ENCODE peak calls at places on chromosomes 7 and 10, in seven cellular contexts. One of them, this sample, is unnamed.

GRCh38 chr7:38699481-38699880 is 68.3 kb upstream of the AMPH start:
- DNase-seq in adrenal gland: no peak
- DNase-seq in GM13977: no peak
- DNase-seq in suprapubic skin: no peak
- DNase-seq in Calu3: no peak
- DNase-seq in nephron progenitor cell: no peak
- DNase-seq in activated B cell treated with CpG ODN at 0.5 μM for 24 hours: no peak
- DNase-seq in this sample: no peak

GRCh38 chr7:112064627-112065385 is 141.4 kb downstream of the DOCK4 start:
- DNase-seq in adrenal gland: no peak
- DNase-seq in GM13977: no peak
- DNase-seq in suprapubic skin: no peak
- DNase-seq in Calu3: no peak
- DNase-seq in nephron progenitor cell: no peak
- DNase-seq in activated B cell treated with CpG ODN at 0.5 μM for 24 hours: no peak
- DNase-seq in this sample: no peak

GRCh38 chr10:33334839-33335549 is 527 bp upstream of the NRP1 start:
- DNase-seq in adrenal gland: peak
- DNase-seq in GM13977: peak
- DNase-seq in suprapubic skin: peak
- DNase-seq in Calu3: peak
- DNase-seq in nephron progenitor cell: peak
- DNase-seq in activated B cell treated with CpG ODN at 0.5 μM for 24 hours: no peak
- DNase-seq in this sample: peak

GRCh38 chr10:79927111-79927828 is 21.6 kb downstream of the SFTPD start:
- DNase-seq in adrenal gland: no peak
- DNase-seq in GM13977: no peak
- DNase-seq in suprapubic skin: no peak
- DNase-seq in Calu3: no peak
- DNase-seq in nephron progenitor cell: no peak
- DNase-seq in activated B cell treated with CpG ODN at 0.5 μM for 24 hours: no peak
- DNase-seq in this sample: no peak

GRCh38 chr7:92644406-92645113 is 54.4 kb upstream of the FAM133B start:
- DNase-seq in adrenal gland: no peak
- DNase-seq in GM13977: no peak
- DNase-seq in suprapubic skin: no peak
- DNase-seq in Calu3: no peak
- DNase-seq in nephron progenitor cell: no peak
- DNase-seq in activated B cell treated with CpG ODN at 0.5 μM for 24 hours: no peak
- DNase-seq in this sample: no peak

GRCh38 chr7:41107330-41107937 is 595.5 kb downstream of the INHBA start:
- DNase-seq in adrenal gland: no peak
- DNase-seq in GM13977: no peak
- DNase-seq in suprapubic skin: peak
- DNase-seq in Calu3: peak
- DNase-seq in nephron progenitor cell: no peak
- DNase-seq in activated B cell treated with CpG ODN at 0.5 μM for 24 hours: no peak
- DNase-seq in this sample: no peak

GRCh38 chr10:43128958-43129706 is 9.1 kb upstream of the CSGALNACT2 start:
- DNase-seq in adrenal gland: no peak
- DNase-seq in GM13977: peak
- DNase-seq in suprapubic skin: no peak
- DNase-seq in Calu3: no peak
- DNase-seq in nephron progenitor cell: no peak
- DNase-seq in activated B cell treated with CpG ODN at 0.5 μM for 24 hours: no peak
- DNase-seq in this sample: peak

GRCh38 chr7:33485746-33486491 is 356.6 kb downstream of the BBS9 start:
- DNase-seq in adrenal gland: no peak
- DNase-seq in GM13977: no peak
- DNase-seq in suprapubic skin: no peak
- DNase-seq in Calu3: no peak
- DNase-seq in nephron progenitor cell: no peak
- DNase-seq in activated B cell treated with CpG ODN at 0.5 μM for 24 hours: no peak
- DNase-seq in this sample: no peak

GRCh38 chr10:110500515-110500905 is 2.8 kb downstream of the DUSP5 start:
- DNase-seq in adrenal gland: no peak
- DNase-seq in GM13977: no peak
- DNase-seq in suprapubic skin: no peak
- DNase-seq in Calu3: no peak
- DNase-seq in nephron progenitor cell: no peak
- DNase-seq in activated B cell treated with CpG ODN at 0.5 μM for 24 hours: no peak
- DNase-seq in this sample: no peak

GRCh38 chr7:13049946-13050345 is 362.5 kb downstream of the ARL4A start:
- DNase-seq in adrenal gland: no peak
- DNase-seq in GM13977: no peak
- DNase-seq in suprapubic skin: no peak
- DNase-seq in Calu3: no peak
- DNase-seq in nephron progenitor cell: no peak
- DNase-seq in activated B cell treated with CpG ODN at 0.5 μM for 24 hours: no peak
- DNase-seq in this sample: no peak

GRCh38 chr10:13717571-13717935 is 130.8 kb downstream of the PRPF18 start:
- DNase-seq in adrenal gland: no peak
- DNase-seq in GM13977: no peak
- DNase-seq in suprapubic skin: no peak
- DNase-seq in Calu3: no peak
- DNase-seq in nephron progenitor cell: no peak
- DNase-seq in activated B cell treated with CpG ODN at 0.5 μM for 24 hours: no peak
- DNase-seq in this sample: no peak

GRCh38 chr10:113142601-113143000 is 192.6 kb downstream of the TCF7L2 start:
- DNase-seq in adrenal gland: no peak
- DNase-seq in GM13977: no peak
- DNase-seq in suprapubic skin: no peak
- DNase-seq in Calu3: no peak
- DNase-seq in nephron progenitor cell: no peak
- DNase-seq in activated B cell treated with CpG ODN at 0.5 μM for 24 hours: no peak
- DNase-seq in this sample: no peak

GRCh38 chr10:17655567-17656146 is 11.7 kb downstream of the STAM start:
- DNase-seq in adrenal gland: no peak
- DNase-seq in GM13977: peak
- DNase-seq in suprapubic skin: no peak
- DNase-seq in Calu3: peak
- DNase-seq in nephron progenitor cell: no peak
- DNase-seq in activated B cell treated with CpG ODN at 0.5 μM for 24 hours: no peak
- DNase-seq in this sample: no peak

GRCh38 chr7:29274156-29275017 is 79.8 kb downstream of the CHN2 start:
- DNase-seq in adrenal gland: no peak
- DNase-seq in GM13977: no peak
- DNase-seq in suprapubic skin: no peak
- DNase-seq in Calu3: no peak
- DNase-seq in nephron progenitor cell: no peak
- DNase-seq in activated B cell treated with CpG ODN at 0.5 μM for 24 hours: no peak
- DNase-seq in this sample: no peak

GRCh38 chr10:15141136-15142067 is 27.1 kb downstream of the NMT2 start:
- DNase-seq in adrenal gland: no peak
- DNase-seq in GM13977: peak
- DNase-seq in suprapubic skin: no peak
- DNase-seq in Calu3: no peak
- DNase-seq in nephron progenitor cell: no peak
- DNase-seq in activated B cell treated with CpG ODN at 0.5 μM for 24 hours: peak
- DNase-seq in this sample: no peak

GRCh38 chr10:43707755-43708154 is 59.1 kb upstream of the ZNF32 start:
- DNase-seq in adrenal gland: no peak
- DNase-seq in GM13977: no peak
- DNase-seq in suprapubic skin: no peak
- DNase-seq in Calu3: no peak
- DNase-seq in nephron progenitor cell: peak
- DNase-seq in activated B cell treated with CpG ODN at 0.5 μM for 24 hours: no peak
- DNase-seq in this sample: no peak

DNA sequence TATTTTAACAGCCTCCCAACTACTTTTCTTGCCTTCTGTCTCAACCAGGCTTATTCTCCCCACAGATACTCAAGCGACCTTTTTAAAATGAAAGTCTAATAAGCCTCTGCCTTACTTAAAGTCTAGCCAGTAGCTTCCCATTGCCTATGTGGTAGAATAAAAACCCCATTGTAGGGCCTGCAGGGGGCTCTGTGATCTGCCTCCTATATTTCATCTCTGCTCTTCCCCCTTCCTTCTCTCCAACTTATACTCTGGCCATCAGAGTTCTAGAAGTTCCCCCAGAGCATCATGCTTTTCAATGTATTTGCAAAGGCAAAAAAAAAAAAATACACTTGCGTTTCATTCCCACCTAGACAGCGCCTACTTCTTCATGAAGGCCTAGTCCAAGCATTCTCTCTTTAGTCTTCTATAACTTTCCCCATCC is 167.7 kb upstream of the ADO start:
- DNase-seq in adrenal gland: no peak
- DNase-seq in GM13977: no peak
- DNase-seq in suprapubic skin: no peak
- DNase-seq in Calu3: peak
- DNase-seq in nephron progenitor cell: no peak
- DNase-seq in activated B cell treated with CpG ODN at 0.5 μM for 24 hours: no peak
- DNase-seq in this sample: no peak
- TF ChIP-seq CTCF in adrenal gland: no peak
- TF ChIP-seq CTCF in GM13977: peak
- TF ChIP-seq CTCF in suprapubic skin: no peak
- TF ChIP-seq CTCF in Calu3: no peak
- TF ChIP-seq CTCF in nephron progenitor cell: no peak
- TF ChIP-seq CTCF in activated B cell treated with CpG ODN at 0.5 μM for 24 hours: no peak
- TF ChIP-seq CTCF in this sample: no peak

DNA sequence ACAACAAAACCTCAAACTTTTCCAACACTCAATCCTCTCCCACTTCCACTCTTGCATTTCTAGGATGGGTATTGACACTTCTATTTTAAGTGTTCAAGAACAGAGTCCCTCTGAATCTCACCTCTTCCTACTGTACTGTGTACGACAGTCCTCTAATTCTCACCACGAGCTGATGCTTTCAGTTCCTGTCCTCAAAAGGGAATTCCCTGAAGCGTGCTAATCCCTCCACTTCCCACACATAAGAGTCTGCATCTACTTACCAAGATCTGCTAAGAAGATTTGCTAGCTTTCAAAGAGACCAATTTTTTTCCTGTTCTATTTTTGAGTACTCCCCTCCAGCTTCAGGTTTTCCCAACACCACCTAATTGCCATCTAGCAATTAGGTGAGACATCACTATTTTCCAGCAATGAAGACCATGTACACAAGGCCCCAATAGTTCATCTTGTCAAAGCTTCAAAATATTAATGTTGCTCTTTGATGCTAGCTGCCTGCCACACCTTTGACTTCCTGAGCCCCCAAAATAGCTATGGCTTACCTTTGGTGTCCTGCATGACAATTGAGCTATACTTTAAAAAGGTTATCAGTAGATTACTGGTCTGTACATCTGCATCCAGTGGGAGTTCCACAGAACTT is 54.4 kb downstream of the ARMH3 start:
- DNase-seq in adrenal gland: no peak
- DNase-seq in GM13977: peak
- DNase-seq in suprapubic skin: no peak
- DNase-seq in Calu3: no peak
- DNase-seq in nephron progenitor cell: no peak
- DNase-seq in activated B cell treated with CpG ODN at 0.5 μM for 24 hours: no peak
- DNase-seq in this sample: no peak
- TF ChIP-seq CTCF in adrenal gland: no peak
- TF ChIP-seq CTCF in GM13977: no peak
- TF ChIP-seq CTCF in suprapubic skin: no peak
- TF ChIP-seq CTCF in Calu3: no peak
- TF ChIP-seq CTCF in nephron progenitor cell: no peak
- TF ChIP-seq CTCF in activated B cell treated with CpG ODN at 0.5 μM for 24 hours: no peak
- TF ChIP-seq CTCF in this sample: no peak

GRCh38 chr10:86945361-86946214 is 11.8 kb downstream of the MMRN2 start:
- DNase-seq in adrenal gland: no peak
- DNase-seq in GM13977: no peak
- DNase-seq in suprapubic skin: peak
- DNase-seq in Calu3: peak
- DNase-seq in nephron progenitor cell: peak
- DNase-seq in activated B cell treated with CpG ODN at 0.5 μM for 24 hours: no peak
- DNase-seq in this sample: no peak
- TF ChIP-seq CTCF in adrenal gland: no peak
- TF ChIP-seq CTCF in GM13977: no peak
- TF ChIP-seq CTCF in suprapubic skin: no peak
- TF ChIP-seq CTCF in Calu3: no peak
- TF ChIP-seq CTCF in nephron progenitor cell: peak
- TF ChIP-seq CTCF in activated B cell treated with CpG ODN at 0.5 μM for 24 hours: no peak
- TF ChIP-seq CTCF in this sample: no peak

DNA sequence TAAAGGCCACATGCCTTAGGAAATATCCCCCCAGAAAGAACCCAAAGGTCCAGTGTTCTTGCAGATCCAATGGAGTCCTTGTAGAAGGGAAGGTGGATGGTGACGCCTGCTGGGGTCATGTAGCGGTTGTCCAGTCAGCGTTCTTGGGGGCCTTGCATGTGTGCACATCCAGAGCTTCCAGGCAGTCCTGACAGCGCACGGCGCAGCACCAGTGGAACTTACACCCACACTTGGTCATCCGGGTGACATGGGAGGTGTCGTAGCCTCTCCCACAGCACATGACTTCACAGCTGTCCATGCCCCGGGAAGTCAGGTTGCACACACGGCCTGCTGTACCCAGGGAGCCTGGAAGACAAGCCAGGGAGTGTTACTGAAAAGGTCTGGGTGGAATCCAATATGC is 44.8 kb downstream of the WNT2 start:
- DNase-seq in adrenal gland: no peak
- DNase-seq in GM13977: no peak
- DNase-seq in suprapubic skin: no peak
- DNase-seq in Calu3: no peak
- DNase-seq in nephron progenitor cell: no peak
- DNase-seq in activated B cell treated with CpG ODN at 0.5 μM for 24 hours: no peak
- DNase-seq in this sample: no peak
- TF ChIP-seq CTCF in adrenal gland: no peak
- TF ChIP-seq CTCF in GM13977: no peak
- TF ChIP-seq CTCF in suprapubic skin: no peak
- TF ChIP-seq CTCF in Calu3: no peak
- TF ChIP-seq CTCF in nephron progenitor cell: no peak
- TF ChIP-seq CTCF in activated B cell treated with CpG ODN at 0.5 μM for 24 hours: no peak
- TF ChIP-seq CTCF in this sample: no peak

DNA sequence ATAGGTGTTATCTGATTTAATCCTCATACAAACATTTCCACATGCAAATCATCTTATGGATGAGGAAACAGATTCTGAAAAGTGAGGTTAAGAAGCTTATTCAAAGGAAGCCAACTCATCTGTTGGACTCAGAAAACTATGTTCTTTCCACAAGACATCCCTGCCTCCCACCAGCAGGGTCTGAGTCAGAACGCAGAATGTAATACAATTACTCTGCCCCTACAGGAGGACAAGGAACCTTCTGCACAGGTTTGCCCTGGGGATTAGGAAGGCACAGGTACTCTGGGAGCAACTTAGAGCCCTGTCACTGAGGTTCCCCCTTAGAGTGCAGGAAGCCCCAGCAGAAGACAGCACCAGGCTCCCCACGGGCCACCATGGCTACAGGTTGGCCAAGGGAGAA is 255.7 kb downstream of the TNS3 start:
- DNase-seq in adrenal gland: no peak
- DNase-seq in GM13977: no peak
- DNase-seq in suprapubic skin: no peak
- DNase-seq in Calu3: no peak
- DNase-seq in nephron progenitor cell: no peak
- DNase-seq in activated B cell treated with CpG ODN at 0.5 μM for 24 hours: no peak
- DNase-seq in this sample: no peak
- TF ChIP-seq CTCF in adrenal gland: no peak
- TF ChIP-seq CTCF in GM13977: no peak
- TF ChIP-seq CTCF in suprapubic skin: no peak
- TF ChIP-seq CTCF in Calu3: peak
- TF ChIP-seq CTCF in nephron progenitor cell: no peak
- TF ChIP-seq CTCF in activated B cell treated with CpG ODN at 0.5 μM for 24 hours: no peak
- TF ChIP-seq CTCF in this sample: no peak

DNA sequence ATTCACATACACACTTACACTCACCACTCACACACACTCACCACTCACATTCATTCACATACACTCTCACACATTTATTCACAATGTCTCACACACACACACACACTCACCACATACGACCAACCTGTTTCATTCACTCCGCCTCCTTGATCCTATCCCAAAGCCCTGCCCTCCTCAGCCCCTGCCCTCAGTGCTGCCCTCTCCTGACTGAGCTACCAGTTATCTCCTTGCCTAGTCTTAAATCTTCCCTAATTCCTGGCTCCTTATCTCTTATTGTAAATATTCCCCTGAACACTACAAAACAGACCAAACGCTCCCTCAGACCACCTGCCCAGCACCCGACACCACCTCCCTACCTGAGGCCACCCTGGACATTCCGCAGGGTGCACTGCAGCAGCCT is 26.1 kb upstream of the C10orf120 start:
- DNase-seq in adrenal gland: no peak
- DNase-seq in GM13977: no peak
- DNase-seq in suprapubic skin: no peak
- DNase-seq in Calu3: no peak
- DNase-seq in nephron progenitor cell: no peak
- DNase-seq in activated B cell treated with CpG ODN at 0.5 μM for 24 hours: no peak
- DNase-seq in this sample: no peak
- TF ChIP-seq CTCF in adrenal gland: no peak
- TF ChIP-seq CTCF in GM13977: no peak
- TF ChIP-seq CTCF in suprapubic skin: no peak
- TF ChIP-seq CTCF in Calu3: no peak
- TF ChIP-seq CTCF in nephron progenitor cell: no peak
- TF ChIP-seq CTCF in activated B cell treated with CpG ODN at 0.5 μM for 24 hours: no peak
- TF ChIP-seq CTCF in this sample: no peak